ENCODE peak calls at places on chromosomes 5 and 9, in five cellular contexts. One of them, this sample, is unnamed.

GRCh38 chr5:167920589-167920988 is 370.9 kb upstream of the WWC1 start:
- DNase-seq in GM12891: no peak
- DNase-seq in uterus: no peak
- DNase-seq in thyroid gland: no peak
- DNase-seq in stomach: no peak
- DNase-seq in this sample: peak; percentile 2

GRCh38 chr9:3931996-3932906 is 367.6 kb downstream of the GLIS3 start:
- DNase-seq in GM12891: no peak
- DNase-seq in uterus: no peak
- DNase-seq in thyroid gland: no peak
- DNase-seq in stomach: no peak
- DNase-seq in this sample: no peak

GRCh38 chr9:96317335-96317980 is 15.5 kb upstream of the HSD17B3 start:
- DNase-seq in GM12891: peak; percentile 37
- DNase-seq in uterus: peak; percentile 36
- DNase-seq in thyroid gland: peak; percentile 59
- DNase-seq in stomach: peak; percentile 59
- DNase-seq in this sample: peak; percentile 53

GRCh38 chr5:166596043-166596442 is 1695.4 kb upstream of the WWC1 start:
- DNase-seq in GM12891: no peak
- DNase-seq in uterus: no peak
- DNase-seq in thyroid gland: no peak
- DNase-seq in stomach: no peak
- DNase-seq in this sample: no peak

GRCh38 chr5:107724642-107725041 is 53.9 kb upstream of the EFNA5 start:
- DNase-seq in GM12891: no peak
- DNase-seq in uterus: no peak
- DNase-seq in thyroid gland: no peak
- DNase-seq in stomach: no peak
- DNase-seq in this sample: no peak

GRCh38 chr5:141692919-141693848 is 11.2 kb upstream of the ARAP3 start:
- DNase-seq in GM12891: no peak
- DNase-seq in uterus: no peak
- DNase-seq in thyroid gland: no peak
- DNase-seq in stomach: no peak
- DNase-seq in this sample: no peak

GRCh38 chr5:34487956-34488355 is 168.2 kb upstream of the RAI14 start:
- DNase-seq in GM12891: no peak
- DNase-seq in uterus: no peak
- DNase-seq in thyroid gland: no peak
- DNase-seq in stomach: no peak
- DNase-seq in this sample: no peak

GRCh38 chr9:19155106-19155999 is 28.1 kb upstream of the PLIN2 start:
- DNase-seq in GM12891: no peak
- DNase-seq in uterus: no peak
- DNase-seq in thyroid gland: no peak
- DNase-seq in stomach: no peak
- DNase-seq in this sample: peak; percentile 70

GRCh38 chr5:171306785-171307591 is 2.1 kb upstream of the TLX3 start:
- DNase-seq in GM12891: no peak
- DNase-seq in uterus: no peak
- DNase-seq in thyroid gland: no peak
- DNase-seq in stomach: no peak
- DNase-seq in this sample: no peak

GRCh38 chr5:143056792-143057579 is 286.8 kb downstream of the ARHGAP26 start:
- DNase-seq in GM12891: no peak
- DNase-seq in uterus: no peak
- DNase-seq in thyroid gland: no peak
- DNase-seq in stomach: no peak
- DNase-seq in this sample: no peak

GRCh38 chr9:98240475-98240874 is 15.0 kb downstream of the TBC1D2 start:
- DNase-seq in GM12891: no peak
- DNase-seq in uterus: no peak
- DNase-seq in thyroid gland: no peak
- DNase-seq in stomach: no peak
- DNase-seq in this sample: peak; percentile 63

GRCh38 chr9:129071526-129072131 is 9.3 kb upstream of the DOLPP1 start:
- DNase-seq in GM12891: no peak
- DNase-seq in uterus: no peak
- DNase-seq in thyroid gland: no peak
- DNase-seq in stomach: peak; percentile 36
- DNase-seq in this sample: peak; percentile 31

GRCh38 chr5:95777441-95777840 is 45.1 kb downstream of the GLRX start:
- DNase-seq in GM12891: no peak
- DNase-seq in uterus: no peak
- DNase-seq in thyroid gland: no peak
- DNase-seq in stomach: no peak
- DNase-seq in this sample: no peak

GRCh38 chr9:127931092-127931881 is 710 bp upstream of the PIP5KL1 start:
- DNase-seq in GM12891: no peak
- DNase-seq in uterus: no peak
- DNase-seq in thyroid gland: peak; percentile 41
- DNase-seq in stomach: no peak
- DNase-seq in this sample: peak; percentile 44

GRCh38 chr5:147452137-147452838 is 57.6 kb downstream of the DPYSL3 start:
- DNase-seq in GM12891: no peak
- DNase-seq in uterus: peak; percentile 40
- DNase-seq in thyroid gland: no peak
- DNase-seq in stomach: no peak
- DNase-seq in this sample: no peak

GRCh38 chr9:69136781-69137180 is 37.3 kb upstream of the TJP2 start:
- DNase-seq in GM12891: no peak
- DNase-seq in uterus: no peak
- DNase-seq in thyroid gland: no peak
- DNase-seq in stomach: no peak
- DNase-seq in this sample: no peak

GRCh38 chr5:150502106-150502505 is 5.8 kb upstream of the NDST1 start:
- DNase-seq in GM12891: no peak
- DNase-seq in uterus: no peak
- DNase-seq in thyroid gland: peak; percentile 26
- DNase-seq in stomach: no peak
- DNase-seq in this sample: no peak

GRCh38 chr9:21964925-21965385 is 29.2 kb downstream of the CDKN2A start:
- DNase-seq in GM12891: no peak
- DNase-seq in uterus: no peak
- DNase-seq in thyroid gland: no peak
- DNase-seq in stomach: peak; percentile 38
- DNase-seq in this sample: peak; percentile 22

GRCh38 chr5:147860641-147861025 is 17.9 kb upstream of the SCGB3A2 start:
- DNase-seq in GM12891: no peak
- DNase-seq in uterus: no peak
- DNase-seq in thyroid gland: peak; percentile 3
- DNase-seq in stomach: peak; percentile 49
- DNase-seq in this sample: no peak

GRCh38 chr5:60514152-60514551 is 185.8 kb downstream of the DEPDC1B start:
- DNase-seq in GM12891: no peak
- DNase-seq in uterus: no peak
- DNase-seq in thyroid gland: no peak
- DNase-seq in stomach: no peak
- DNase-seq in this sample: no peak

GRCh38 chr5:79736528-79737514 is 47.2 kb downstream of the CMYA5 start:
- DNase-seq in GM12891: no peak
- DNase-seq in uterus: no peak
- DNase-seq in thyroid gland: no peak
- DNase-seq in stomach: no peak
- DNase-seq in this sample: no peak

GRCh38 chr5:76688836-76689235 is 27.1 kb upstream of the F2R start:
- DNase-seq in GM12891: no peak
- DNase-seq in uterus: no peak
- DNase-seq in thyroid gland: no peak
- DNase-seq in stomach: no peak
- DNase-seq in this sample: no peak

GRCh38 chr5:56301041-56301440 is 67.9 kb upstream of the ANKRD55 start:
- DNase-seq in GM12891: no peak
- DNase-seq in uterus: no peak
- DNase-seq in thyroid gland: no peak
- DNase-seq in stomach: no peak
- DNase-seq in this sample: no peak
- TF ChIP-seq POLR2A in GM12891: no peak
- TF ChIP-seq POLR2A in uterus: no peak
- TF ChIP-seq POLR2A in thyroid gland: no peak
- TF ChIP-seq POLR2A in stomach: no peak
- TF ChIP-seq POLR2A in this sample: no peak

GRCh38 chr5:138466900-138467710 is 1.8 kb downstream of the EGR1 start:
- DNase-seq in GM12891: no peak
- DNase-seq in uterus: no peak
- DNase-seq in thyroid gland: peak; percentile 16
- DNase-seq in stomach: peak; percentile 52
- DNase-seq in this sample: peak; percentile 63
- TF ChIP-seq POLR2A in GM12891: no peak
- TF ChIP-seq POLR2A in uterus: no peak
- TF ChIP-seq POLR2A in thyroid gland: no peak
- TF ChIP-seq POLR2A in stomach: no peak
- TF ChIP-seq POLR2A in this sample: no peak

GRCh38 chr5:180629703-180630382 is 19.6 kb downstream of the FLT4 start:
- DNase-seq in GM12891: no peak
- DNase-seq in uterus: no peak
- DNase-seq in thyroid gland: no peak
- DNase-seq in stomach: no peak
- DNase-seq in this sample: no peak

GRCh38 chr5:180631549-180632392 is 17.6 kb downstream of the FLT4 start:
- DNase-seq in GM12891: no peak
- DNase-seq in uterus: no peak
- DNase-seq in thyroid gland: no peak
- DNase-seq in stomach: no peak
- DNase-seq in this sample: no peak

GRCh38 chr5:180630426-180630825 is 19.0 kb downstream of the FLT4 start:
- DNase-seq in GM12891: no peak
- DNase-seq in uterus: no peak
- DNase-seq in thyroid gland: no peak
- DNase-seq in stomach: no peak
- DNase-seq in this sample: no peak

GRCh38 chr5:180633283-180634177 is 15.9 kb downstream of the FLT4 start:
- DNase-seq in GM12891: no peak
- DNase-seq in uterus: no peak
- DNase-seq in thyroid gland: no peak
- DNase-seq in stomach: no peak
- DNase-seq in this sample: no peak

GRCh38 chr5:180632768-180633167 is 16.6 kb downstream of the FLT4 start:
- DNase-seq in GM12891: no peak
- DNase-seq in uterus: no peak
- DNase-seq in thyroid gland: no peak
- DNase-seq in stomach: no peak
- DNase-seq in this sample: no peak
- TF ChIP-seq POLR2A in GM12891: no peak
- TF ChIP-seq POLR2A in uterus: no peak
- TF ChIP-seq POLR2A in thyroid gland: no peak
- TF ChIP-seq POLR2A in stomach: no peak
- TF ChIP-seq POLR2A in this sample: no peak

GRCh38 chr5:65562731-65563701 is at the start of the genes CENPK and PPWD1:
- DNase-seq in GM12891: peak; percentile 60
- DNase-seq in uterus: peak; percentile 91
- DNase-seq in thyroid gland: peak; percentile 94
- DNase-seq in stomach: peak; percentile 95
- DNase-seq in this sample: peak; percentile 98
- TF ChIP-seq POLR2A in GM12891: peak; percentile 75
- TF ChIP-seq POLR2A in uterus: peak; percentile 36
- TF ChIP-seq POLR2A in thyroid gland: no peak
- TF ChIP-seq POLR2A in stomach: no peak
- TF ChIP-seq POLR2A in this sample: peak; percentile 98

DNA sequence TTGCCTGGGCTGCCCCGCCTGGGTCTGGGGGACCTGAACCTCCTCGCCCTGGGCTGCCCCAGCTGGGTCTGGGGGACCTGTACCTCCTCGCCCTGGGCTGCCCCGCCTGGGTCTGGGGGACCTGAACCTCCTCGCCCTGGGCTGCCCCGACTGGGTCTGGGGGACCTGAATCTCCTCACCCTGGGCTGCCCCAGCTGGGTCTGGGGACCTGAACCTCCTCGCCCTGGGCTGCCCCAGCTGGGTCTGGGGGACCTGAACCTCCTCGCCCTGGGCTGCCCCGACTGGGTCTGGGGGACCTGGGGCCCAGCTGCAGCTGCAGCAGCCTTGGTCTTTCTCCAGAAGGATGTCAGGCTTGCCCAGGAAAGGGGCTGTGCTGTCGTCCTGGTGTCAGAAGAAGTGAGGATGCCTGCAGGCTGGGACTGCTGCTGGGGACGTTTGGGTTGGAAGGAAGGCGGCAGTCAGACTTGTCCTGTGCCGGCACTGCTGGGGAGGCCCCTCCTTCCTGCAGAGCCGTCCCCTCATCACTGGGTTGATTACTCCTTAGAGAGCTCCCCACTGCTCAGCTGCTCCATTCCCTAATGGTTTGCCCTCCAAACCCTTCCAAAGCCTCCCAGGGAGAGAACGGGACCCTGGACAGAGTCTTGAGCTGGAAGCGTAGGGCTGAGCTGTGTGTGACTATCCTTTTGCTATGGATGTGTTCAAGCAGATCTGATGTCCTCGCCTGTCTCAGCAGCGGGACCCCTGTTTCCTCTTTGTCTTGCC is 8.7 kb upstream of the AJM1 start:
- DNase-seq in GM12891: no peak
- DNase-seq in uterus: no peak
- DNase-seq in thyroid gland: no peak
- DNase-seq in stomach: no peak
- DNase-seq in this sample: no peak
- TF ChIP-seq POLR2A in GM12891: no peak
- TF ChIP-seq POLR2A in uterus: no peak
- TF ChIP-seq POLR2A in thyroid gland: no peak
- TF ChIP-seq POLR2A in stomach: no peak
- TF ChIP-seq POLR2A in this sample: no peak

GRCh38 chr5:139046551-139046950 is 151.6 kb downstream of the SIL1 start:
- DNase-seq in GM12891: no peak
- DNase-seq in uterus: no peak
- DNase-seq in thyroid gland: no peak
- DNase-seq in stomach: no peak
- DNase-seq in this sample: no peak
- TF ChIP-seq POLR2A in GM12891: no peak
- TF ChIP-seq POLR2A in uterus: no peak
- TF ChIP-seq POLR2A in thyroid gland: no peak
- TF ChIP-seq POLR2A in stomach: no peak
- TF ChIP-seq POLR2A in this sample: no peak

This sample was measured in erythroblast.